ENCODE peak calls at places on chromosomes 5 and 9, in five cellular contexts. P, H, O, K and R are unnamed samples.

GRCh38 chr5:112885001-112885400 is 23.9 kb downstream of the SRP19 start:
- DNase-seq in K (no peak), H (no peak), P (no peak), O (no peak), R (no peak)

GRCh38 chr9:106745457-106745856 is 117.5 kb upstream of the ZNF462 start:
- DNase-seq in K (no peak), P (no peak), H (no peak), O (no peak), R (no peak)

GRCh38 chr9:129230302-129230701 is 52.2 kb upstream of the IER5L start:
- DNase-seq in H (no peak), K (no peak), P (no peak), O (no peak), R (no peak)

GRCh38 chr5:134070979-134071849 is 43.3 kb upstream of the TCF7 start:
- DNase-seq in K (peak), P (peak), O (no peak), H (no peak), R (no peak)

GRCh38 chr5:170070556-170071412 is 34.9 kb upstream of the FOXI1 start:
- DNase-seq in H (peak), K (peak), P (no peak), O (peak), R (no peak)

GRCh38 chr9:108316066-108316465 is 539.7 kb downstream of the ACTL7B start:
- DNase-seq in K (no peak), H (no peak), P (no peak), O (no peak), R (no peak)

GRCh38 chr5:176611435-176611834 is 1.5 kb upstream of the GPRIN1 start:
- DNase-seq in P (no peak), H (no peak), K (peak), O (peak), R (peak)

GRCh38 chr9:109452761-109453160 is 45.3 kb downstream of the PTPN3 start:
- DNase-seq in O (no peak), K (no peak), P (no peak), H (no peak), R (no peak)

GRCh38 chr5:17860660-17861315 is 226.5 kb downstream of the TAF11L14 start:
- DNase-seq in P (no peak), K (no peak), O (no peak), H (no peak), R (no peak)

GRCh38 chr5:5572010-5572982 is 149.8 kb downstream of the ICE1 start:
- DNase-seq in K (peak), O (no peak), H (no peak), P (no peak), R (no peak)

GRCh38 chr5:37717613-37718431 is 122.0 kb downstream of the GDNF start:
- DNase-seq in P (no peak), K (no peak), O (no peak), H (peak), R (peak)

GRCh38 chr9:118829334-118829733 is 539.9 kb downstream of the BRINP1 start:
- DNase-seq in P (no peak), O (no peak), H (peak), K (no peak), R (peak)

GRCh38 chr5:54247226-54247625 is 63.1 kb downstream of the ARL15 start:
- DNase-seq in P (no peak), H (no peak), O (no peak), K (no peak), R (no peak)

GRCh38 chr5:54242287-54242686 is 68.1 kb downstream of the ARL15 start:
- DNase-seq in K (no peak), H (no peak), P (no peak), O (no peak), R (no peak)

GRCh38 chr5:54249210-54250028 is 61.0 kb downstream of the ARL15 start:
- DNase-seq in H (peak), P (no peak), O (no peak), K (peak), R (no peak)

GRCh38 chr5:54243483-54244080 is 66.8 kb downstream of the ARL15 start:
- DNase-seq in K (peak), P (no peak), H (peak), O (peak), R (no peak)
- TF ChIP-seq JUND in K (no peak), P (no peak), H (no peak), O (no peak), R (no peak)

DNA sequence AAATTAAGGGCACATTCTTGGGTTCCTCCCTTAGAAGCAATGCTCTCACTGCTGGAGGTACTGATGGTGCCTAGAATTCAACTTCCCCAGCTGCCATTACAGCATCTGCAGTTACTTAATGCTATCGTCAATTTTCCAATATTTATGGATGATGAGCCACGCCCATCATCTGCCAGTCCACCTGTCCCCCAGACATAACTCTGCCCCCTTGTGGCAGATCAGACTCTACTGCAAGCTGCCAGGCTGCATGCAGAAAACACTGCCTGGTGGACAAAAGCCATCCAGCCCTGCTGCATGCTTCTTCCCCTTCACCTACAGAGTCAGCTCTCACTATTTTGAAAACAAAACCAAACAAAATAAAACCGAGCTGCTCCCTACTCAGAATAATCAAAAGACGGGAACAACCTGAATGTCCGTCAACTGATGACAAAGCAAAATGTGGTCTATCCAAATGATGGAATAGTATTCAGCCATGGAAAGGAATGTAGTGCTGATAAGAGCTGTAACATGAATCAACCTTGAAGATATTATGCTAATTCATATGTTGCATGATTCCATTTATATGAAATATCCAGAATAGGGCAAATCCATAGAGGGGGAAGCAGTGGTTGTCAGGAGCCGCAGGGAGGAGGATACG is 66.4 kb downstream of the RETREG1 start:
- DNase-seq in P (no peak), K (peak), H (peak), O (peak), R (peak)
- TF ChIP-seq JUND in P (no peak), K (no peak), H (no peak), O (no peak), R (no peak)

DNA sequence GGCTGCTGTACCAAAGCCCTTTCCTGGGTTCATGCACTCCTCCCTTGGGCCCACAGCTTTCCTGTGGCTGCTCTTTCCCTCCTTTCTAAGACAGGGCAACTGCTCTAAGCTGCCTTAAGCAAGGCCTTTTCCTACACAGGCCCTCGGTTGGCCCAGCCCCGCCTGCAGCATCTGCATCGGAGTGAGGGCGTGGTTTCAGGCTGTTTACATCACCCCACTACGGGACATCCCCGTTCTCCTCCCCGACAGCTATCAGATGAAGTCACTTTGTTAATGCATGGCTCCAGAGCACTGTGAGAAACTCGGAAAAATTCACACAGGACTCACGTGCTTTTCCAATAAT is 3.4 kb downstream of the DPH7 start:
- DNase-seq in O (no peak), K (peak), H (no peak), P (peak), R (no peak)
- TF ChIP-seq JUND in O (no peak), K (no peak), H (no peak), P (no peak), R (no peak)

GRCh38 chr9:114883709-114884108 is 46.7 kb downstream of the TNFSF8 start:
- DNase-seq in H (no peak), K (no peak), P (no peak), O (no peak), R (no peak)

GRCh38 chr9:114879165-114879564 is 51.2 kb downstream of the TNFSF8 start:
- DNase-seq in P (no peak), H (no peak), K (no peak), O (no peak), R (no peak)

GRCh38 chr9:114884787-114885452 is 45.5 kb downstream of the TNFSF8 start:
- DNase-seq in P (no peak), H (no peak), K (no peak), O (no peak), R (no peak)

DNA sequence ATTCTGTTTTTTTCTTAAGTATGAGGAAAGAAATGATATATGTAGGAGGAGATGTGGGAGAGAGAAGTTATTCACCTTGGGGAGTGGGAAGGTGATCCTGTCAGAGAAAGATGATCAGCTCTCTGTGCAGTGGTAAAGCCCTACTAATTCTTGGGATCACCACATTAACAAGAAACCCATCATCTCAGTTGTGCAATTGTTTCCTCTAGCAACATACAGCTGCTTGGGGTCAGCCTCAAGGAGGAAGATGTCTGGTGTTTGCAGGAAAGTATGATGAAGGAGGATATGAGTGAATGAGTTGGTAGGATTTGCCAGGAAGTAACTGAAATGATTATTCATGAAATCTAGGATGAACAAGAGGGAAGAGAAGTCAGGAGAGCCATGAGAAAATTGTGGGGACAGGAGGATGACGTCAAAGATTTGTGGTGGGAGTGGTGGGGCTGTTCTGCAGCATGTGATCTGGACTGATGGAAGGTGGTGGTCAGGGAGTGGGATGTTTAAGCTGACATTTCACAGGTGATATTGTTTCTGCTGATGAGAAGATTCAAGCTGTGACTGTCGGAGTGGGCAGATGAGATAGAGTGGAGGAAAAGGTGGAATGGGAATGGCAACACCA is 50.0 kb downstream of the TNFSF8 start:
- DNase-seq in P (no peak), O (no peak), K (no peak), H (no peak), R (no peak)
- TF ChIP-seq JUND in P (no peak), O (no peak), K (no peak), H (no peak), R (no peak)